ENCODE peak calls at places on chromosome 7, in ten cellular contexts. M is MCF 10A; H is AG09319; J is endodermal cell; F is endothelial cell; W is GM12865; X is GM20000; Y is BE2C; Q is CD4-positive, alpha-beta T cell; S is B cell. R is an unnamed sample.
A peak's percentile ranks its signal among the peaks of the same experiment; 100 is the strongest.

GRCh38 chr7:65441010-65441409 is 67.4 kb downstream of the ZNF92 start:
- DNase-seq in M (peak; percentile 19), H (no peak), J (no peak), F (no peak), W (no peak), X (no peak), Y (no peak), Q (no peak), S (no peak), R (no peak)

GRCh38 chr7:128863433-128863989 is 855 bp downstream of the ATP6V1F start:
- DNase-seq in M (peak; percentile 71), H (no peak), J (peak; percentile 87), F (peak; percentile 60), W (peak; percentile 80), X (peak; percentile 80), Y (peak; percentile 75), Q (no peak), S (no peak), R (peak; percentile 65)

GRCh38 chr7:143900230-143900766 is 1.7 kb downstream of the TCAF1 start:
- DNase-seq in M (peak; percentile 40), H (no peak), J (peak; percentile 60), F (no peak), W (no peak), X (no peak), Y (no peak), Q (no peak), S (no peak), R (no peak)

GRCh38 chr7:87148332-87148955 is 3.8 kb upstream of the DMTF1 start:
- DNase-seq in M (peak; percentile 30), H (peak; percentile 14), J (no peak), F (no peak), W (peak; percentile 60), X (no peak), Y (no peak), Q (no peak), S (peak; percentile 22), R (no peak)

GRCh38 chr7:95905165-95905564 is 132.8 kb downstream of the DYNC1I1 start:
- DNase-seq in M (peak; percentile 26), H (no peak), J (peak; percentile 65), F (peak; percentile 34), W (no peak), X (no peak), Y (no peak), Q (no peak), S (no peak), R (no peak)

GRCh38 chr7:44307301-44307900 is 18.0 kb downstream of the CAMK2B start:
- DNase-seq in M (peak; percentile 76), H (peak; percentile 24), J (peak; percentile 76), F (no peak), W (peak; percentile 23), X (peak; percentile 64), Y (peak; percentile 49), Q (no peak), S (no peak), R (no peak)

GRCh38 chr7:123327661-123328060 is 127.9 kb upstream of the SLC13A1 start:
- DNase-seq in M (no peak), H (no peak), J (no peak), F (no peak), W (no peak), X (no peak), Y (no peak), Q (no peak), S (no peak), R (no peak)

GRCh38 chr7:17132726-17133125 is 165.7 kb upstream of the AHR start:
- DNase-seq in M (no peak), H (no peak), J (no peak), F (no peak), W (no peak), X (no peak), Y (no peak), Q (no peak), S (no peak), R (no peak)

GRCh38 chr7:94298943-94299342 is 95.8 kb upstream of the COL1A2 start:
- DNase-seq in M (no peak), H (no peak), J (no peak), F (no peak), W (no peak), X (no peak), Y (no peak), Q (no peak), S (no peak), R (no peak)

GRCh38 chr7:155363146-155363539 is 65.5 kb downstream of the INSIG1 start:
- DNase-seq in M (no peak), H (no peak), J (no peak), F (no peak), W (no peak), X (no peak), Y (no peak), Q (no peak), S (no peak), R (no peak)

GRCh38 chr7:157444011-157444842 is 107.4 kb downstream of the DNAJB6 start:
- DNase-seq in M (no peak), H (no peak), J (no peak), F (no peak), W (no peak), X (no peak), Y (peak; percentile 4), Q (no peak), S (no peak), R (no peak)

GRCh38 chr7:67842571-67842970 is 845.9 kb downstream of the TYW1 start:
- DNase-seq in M (no peak), H (no peak), J (no peak), F (no peak), W (no peak), X (no peak), Y (no peak), Q (no peak), S (no peak), R (no peak)

GRCh38 chr7:121401896-121402295 is 5.8 kb upstream of the FAM3C start:
- DNase-seq in M (no peak), H (no peak), J (no peak), F (no peak), W (no peak), X (no peak), Y (no peak), Q (no peak), S (no peak), R (no peak)

GRCh38 chr7:7352845-7353244 is 170.5 kb downstream of the C1GALT1 start:
- DNase-seq in M (peak; percentile 74), H (no peak), J (peak; percentile 67), F (no peak), W (no peak), X (no peak), Y (no peak), Q (no peak), S (no peak), R (no peak)
- TF ChIP-seq CTCF in M (peak; percentile 24), H (no peak), J (peak; percentile 66), F (no peak), W (no peak), X (no peak), Y (no peak), Q (no peak), S (no peak), R (no peak)

DNA sequence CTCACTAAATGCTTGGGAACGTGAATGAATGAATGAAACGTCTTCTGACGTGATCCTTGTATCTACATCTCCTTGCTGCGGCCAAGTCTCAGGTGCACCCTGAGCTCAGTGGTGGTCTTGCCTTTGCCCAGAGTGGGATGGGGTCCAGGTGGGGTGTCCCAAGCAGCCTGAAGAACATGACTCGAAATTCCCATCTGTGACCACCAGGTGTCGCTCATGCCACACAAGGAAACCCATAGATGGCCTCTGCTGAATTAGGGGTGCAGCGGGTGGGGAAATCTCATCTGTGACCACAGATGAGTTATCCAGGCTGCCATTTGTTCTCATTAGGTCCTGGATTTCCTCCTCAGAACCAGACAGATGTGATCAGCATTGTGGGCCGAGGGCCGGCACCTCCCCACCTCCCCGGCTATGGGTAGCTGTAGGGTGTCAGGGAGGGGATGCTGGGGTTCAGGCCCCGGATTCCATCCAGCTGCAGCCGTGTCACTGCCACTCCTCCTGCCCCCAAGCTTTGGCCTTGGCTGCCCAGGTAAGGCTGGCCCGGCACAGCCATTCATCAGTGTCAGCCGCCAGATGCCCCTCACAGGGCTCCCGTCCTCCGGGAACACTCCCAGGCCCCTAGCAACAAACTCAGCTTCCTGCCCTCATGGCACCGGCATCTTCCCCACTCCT is 21.0 kb upstream of the GNA12 start:
- DNase-seq in M (peak; percentile 79), H (peak; percentile 27), J (peak; percentile 90), F (peak; percentile 66), W (peak; percentile 86), X (peak; percentile 80), Y (peak; percentile 69), Q (peak; percentile 64), S (peak; percentile 85), R (peak; percentile 80)
- TF ChIP-seq CTCF in M (peak; percentile 98), H (peak; percentile 83), J (peak; percentile 96), F (peak; percentile 96), W (peak; percentile 89), X (peak; percentile 83), Y (peak; percentile 96), Q (peak; percentile 98), S (peak; percentile 98), R (peak; percentile 93)

DNA sequence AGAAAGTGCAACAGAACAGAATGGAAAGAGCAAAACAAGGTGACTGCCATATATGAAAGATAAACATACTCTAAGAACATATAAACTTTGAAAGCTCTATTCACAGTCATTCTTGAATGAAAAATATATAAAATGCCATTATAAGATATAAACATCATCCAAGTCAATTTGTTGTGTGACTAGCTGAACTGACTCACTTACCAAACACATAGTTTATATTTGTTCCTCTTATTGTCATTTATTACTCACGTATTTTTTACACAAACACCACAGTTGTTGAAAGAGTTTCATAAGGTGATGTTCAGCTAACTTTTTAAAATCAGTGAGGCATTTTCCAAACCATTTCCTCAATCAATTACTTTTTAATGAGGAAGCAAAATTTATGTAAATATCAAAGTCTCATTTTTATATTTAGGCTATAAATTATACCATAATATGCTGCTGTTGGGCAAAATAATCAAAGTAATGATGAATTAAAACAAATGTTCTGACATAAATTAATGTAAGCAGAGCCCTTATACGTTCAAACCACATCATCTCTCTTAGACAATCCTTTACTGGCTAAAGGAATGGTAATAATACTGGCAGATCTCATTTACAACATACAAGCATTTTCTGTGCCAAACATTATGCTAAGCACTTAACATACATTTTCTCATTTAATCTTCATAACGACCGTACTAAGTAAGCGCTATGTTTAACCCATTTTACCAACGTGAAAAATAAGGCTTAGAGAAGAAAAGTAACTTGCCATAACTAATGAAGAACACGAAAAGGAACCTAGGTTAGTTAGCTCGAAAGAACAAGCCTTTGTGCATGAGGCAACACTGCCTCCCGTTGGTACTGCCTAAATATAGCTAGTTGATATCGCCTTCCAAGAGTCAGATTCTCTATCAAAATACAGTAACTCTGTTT is 7.3 kb downstream of the LRRN3 start:
- DNase-seq in M (peak; percentile 46), H (no peak), J (peak; percentile 80), F (peak; percentile 33), W (peak; percentile 55), X (no peak), Y (peak; percentile 61), Q (peak; percentile 42), S (peak; percentile 56), R (peak; percentile 45)
- TF ChIP-seq CTCF in M (peak; percentile 53), H (peak; percentile 68), J (peak; percentile 89), F (no peak), W (peak; percentile 62), X (peak; percentile 65), Y (peak; percentile 90), Q (peak; percentile 82), S (peak; percentile 70), R (peak; percentile 21)

DNA sequence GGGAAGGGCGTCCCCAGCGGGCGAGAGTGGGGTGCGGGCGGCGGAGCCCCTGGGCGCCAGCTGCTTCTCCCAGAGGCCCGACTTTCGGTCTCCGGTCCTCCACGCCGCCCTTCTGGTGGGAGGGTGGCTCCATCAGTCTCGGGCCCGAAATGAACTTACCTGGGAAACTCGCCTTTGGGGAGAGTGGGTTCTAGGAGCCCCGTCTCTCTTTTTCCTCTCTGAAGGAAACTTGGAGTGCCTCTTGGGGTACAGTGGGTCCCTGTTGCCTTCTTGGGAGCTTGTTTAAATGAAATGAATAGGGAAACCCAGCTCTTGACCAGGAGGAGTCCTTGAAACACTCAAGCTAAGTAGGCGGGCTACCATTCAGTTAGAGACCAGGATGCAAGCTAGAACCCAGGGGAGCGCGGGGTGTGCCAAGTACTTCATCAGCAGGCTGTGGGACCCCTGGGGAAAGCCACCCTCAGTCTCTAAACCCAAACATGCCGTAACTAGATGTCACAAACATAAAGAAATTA is 1.3 kb downstream of the SLC26A4 start:
- DNase-seq in M (no peak), H (no peak), J (no peak), F (no peak), W (no peak), X (no peak), Y (no peak), Q (no peak), S (no peak), R (no peak)
- TF ChIP-seq CTCF in M (no peak), H (no peak), J (no peak), F (no peak), W (no peak), X (no peak), Y (no peak), Q (no peak), S (peak; percentile 24), R (no peak)

R was measured in glutamatergic neuron.